ENCODE peak calls at places on chromosomes 6 and 20, in five cellular contexts. J is naive thymus-derived CD4-positive, alpha-beta T cell; R is lower lobe of right lung; Y is heart left ventricle; U is aorta. X is an unnamed sample.

GRCh38 chr6:37205189-37205996 is 35.4 kb downstream of the PIM1 start:
- DNase-seq in J (no peak), R (no peak), Y (no peak), U (no peak), X (no peak)

GRCh38 chr6:15403094-15403493 is 157.2 kb downstream of the JARID2 start:
- DNase-seq in J (no peak), R (no peak), Y (no peak), U (no peak), X (no peak)

GRCh38 chr6:107061125-107062020 is 33.4 kb downstream of the MTRES1 start:
- DNase-seq in J (no peak), R (no peak), Y (no peak), U (no peak), X (peak; percentile 64)

GRCh38 chr6:26438000-26438399 is 2.3 kb upstream of the BTN3A3 start:
- DNase-seq in J (no peak), R (no peak), Y (no peak), U (no peak), X (no peak)

GRCh38 chr20:63708301-63709148 is 686 bp downstream of the ZGPAT start:
- DNase-seq in J (no peak), R (peak; percentile 53), Y (peak; percentile 12), U (no peak), X (no peak)

GRCh38 chr6:73393278-73393677 is 1.4 kb upstream of the DDX43 start:
- DNase-seq in J (no peak), R (no peak), Y (no peak), U (no peak), X (no peak)

GRCh38 chr6:76518443-76518842 is 446.0 kb upstream of the IMPG1 start:
- DNase-seq in J (no peak), R (no peak), Y (no peak), U (no peak), X (no peak)

GRCh38 chr6:27133281-27134227 is 113.9 kb upstream of the PRSS16 start:
- DNase-seq in J (peak; percentile 81), R (peak; percentile 81), Y (peak; percentile 30), U (peak; percentile 88), X (peak; percentile 50)

GRCh38 chr6:17042422-17043147 is 59.3 kb upstream of the STMND1 start:
- DNase-seq in J (no peak), R (no peak), Y (peak; percentile 18), U (peak; percentile 52), X (no peak)

GRCh38 chr20:64025826-64026412 is 10.1 kb upstream of the C20orf204 start:
- DNase-seq in J (no peak), R (no peak), Y (no peak), U (peak; percentile 41), X (no peak)

GRCh38 chr20:56316051-56316450 is 42.7 kb upstream of the FAM210B start:
- DNase-seq in J (no peak), R (no peak), Y (no peak), U (no peak), X (no peak)
- H3K9me3 ChIP-seq in J (no peaks in the 10 kb centered on the region), R (no peaks in the 10 kb centered on the region), Y (peaks cover 5% of the 10 kb centered on the region), U (no peaks in the 10 kb centered on the region), X (no peaks in the 10 kb centered on the region)

DNA sequence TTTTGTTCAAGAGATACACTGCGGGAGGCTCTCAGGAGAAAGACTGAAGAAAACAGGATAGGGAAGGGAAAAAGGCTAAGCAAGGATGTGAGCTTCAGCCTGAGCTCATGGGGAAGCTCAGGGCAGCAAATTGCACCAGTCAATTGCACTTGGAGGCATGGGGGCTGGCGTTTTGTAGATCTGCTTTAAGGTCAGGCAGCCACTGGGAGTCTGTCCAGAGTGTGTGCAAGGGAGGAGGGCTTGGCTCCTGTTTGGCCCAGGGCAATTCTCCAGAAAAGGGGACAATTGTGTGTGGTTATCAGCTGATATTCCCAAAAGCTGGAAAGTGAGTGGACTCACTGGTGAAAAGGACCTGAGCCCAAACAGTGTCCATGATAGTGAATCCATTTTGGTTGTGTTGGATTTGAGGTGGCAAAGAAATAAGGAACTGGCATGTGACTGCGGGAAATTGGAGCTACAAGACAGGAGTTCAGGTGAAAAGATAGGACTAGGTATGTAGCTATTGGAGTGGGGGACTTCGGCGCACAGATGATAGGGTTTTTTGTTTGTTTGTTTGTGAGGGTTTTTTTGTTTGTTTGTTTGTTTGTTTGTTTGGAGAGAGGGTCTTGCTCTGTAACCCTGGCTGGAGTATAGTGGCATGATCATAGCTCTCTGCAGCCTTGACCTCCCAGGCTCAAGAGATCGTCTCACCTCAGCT is 22.3 kb upstream of the IER3 start:
- DNase-seq in J (no peak), R (no peak), Y (peak; percentile 34), U (no peak), X (no peak)
- H3K4me1 ChIP-seq in J (peaks cover 24% of the 10 kb centered on the region), R (peaks cover 31% of the 10 kb centered on the region), Y (peaks cover 31% of the 10 kb centered on the region), U (no peaks in the 10 kb centered on the region), X (peaks cover 24% of the 10 kb centered on the region)

DNA sequence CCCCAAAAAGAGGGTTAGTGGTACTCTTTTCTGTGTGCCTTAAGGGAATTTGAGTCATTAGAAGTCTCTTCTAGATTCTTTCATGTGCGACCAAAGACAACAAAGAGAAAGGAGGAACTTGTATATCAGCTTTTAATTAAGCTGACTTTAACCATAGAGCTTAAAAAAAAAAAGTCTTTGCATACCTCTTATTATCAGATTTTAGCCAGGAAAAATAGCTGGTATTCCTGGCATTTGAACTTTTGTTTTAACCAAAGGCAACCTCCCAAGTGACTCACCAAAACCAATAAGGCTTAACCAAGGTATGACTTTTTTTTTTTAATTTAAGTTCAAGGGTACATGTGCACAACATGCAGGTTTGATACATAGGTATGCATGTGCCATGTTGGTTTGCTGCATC is 375.0 kb downstream of the CDC5L start:
- DNase-seq in J (no peak), R (no peak), Y (no peak), U (no peak), X (no peak)
- H3K9me3 ChIP-seq in J (no peaks in the 10 kb centered on the region), R (peaks cover 25% of the 10 kb centered on the region), Y (peaks cover 43% of the 10 kb centered on the region), U (peaks cover 2% of the 10 kb centered on the region), X (peaks cover 20% of the 10 kb centered on the region)

GRCh38 chr6:41639556-41640371 is 1.5 kb downstream of the MDFI start:
- DNase-seq in J (no peak), R (peak; percentile 36), Y (no peak), U (no peak), X (no peak)
- H3K4me1 ChIP-seq in J (peaks cover 3% of the 10 kb centered on the region), R (peaks cover 30% of the 10 kb centered on the region), Y (peaks cover 19% of the 10 kb centered on the region), U (no peaks in the 10 kb centered on the region), X (peaks cover 8% of the 10 kb centered on the region)

GRCh38 chr20:22584922-22585785 is 782 bp upstream of the FOXA2 start:
- DNase-seq in J (no peak), R (peak; percentile 57), Y (no peak), U (no peak), X (no peak)
- H3K9me3 ChIP-seq in J (no peaks in the 10 kb centered on the region), R (no peaks in the 10 kb centered on the region), Y (no peaks in the 10 kb centered on the region), U (no peaks in the 10 kb centered on the region), X (no peaks in the 10 kb centered on the region)